ENCODE peak calls at places on chromosomes 7 and 10, in seven cellular contexts. E, L, A, K, G, R and P are unnamed samples.

GRCh38 chr10:23951841-23952240 is 257.1 kb upstream of the KIAA1217 start:
- DNase-seq in K (no peak), G (no peak), L (no peak), A (no peak), R (no peak), E (no peak), P (no peak)

GRCh38 chr7:131522325-131522920 is 34.0 kb downstream of the PODXL start:
- DNase-seq in K (no peak), R (no peak), A (no peak), G (no peak), E (no peak), L (no peak), P (no peak)

GRCh38 chr7:12635830-12636229 is 51.6 kb upstream of the ARL4A start:
- DNase-seq in K (no peak), G (no peak), A (no peak), E (no peak), L (peak), R (no peak), P (peak)

GRCh38 chr10:99983280-99983988 is 26.3 kb downstream of the DNMBP start:
- DNase-seq in R (no peak), K (no peak), E (no peak), A (no peak), G (no peak), L (no peak), P (peak)

GRCh38 chr7:24968165-24968564 is 11.8 kb downstream of the OSBPL3 start:
- DNase-seq in L (no peak), K (no peak), R (no peak), E (no peak), G (no peak), A (no peak), P (no peak)

GRCh38 chr7:139109983-139110411 is 477 bp upstream of the ZC3HAV1 start:
- DNase-seq in L (no peak), A (no peak), K (no peak), G (no peak), E (no peak), R (no peak), P (no peak)

GRCh38 chr10:85195596-85195995 is 867.2 kb downstream of the CCSER2 start:
- DNase-seq in R (no peak), G (no peak), K (no peak), L (no peak), E (no peak), A (no peak), P (no peak)

GRCh38 chr7:155869784-155870076 is 57.5 kb upstream of the SHH start:
- DNase-seq in G (no peak), A (no peak), K (no peak), E (no peak), L (no peak), R (peak), P (no peak)

GRCh38 chr7:116738378-116738777 is 66.4 kb downstream of the MET start:
- DNase-seq in E (no peak), A (no peak), R (no peak), G (no peak), K (no peak), L (no peak), P (no peak)

GRCh38 chr10:114246679-114247305 is 7.7 kb downstream of the VWA2 start:
- DNase-seq in R (no peak), G (no peak), K (no peak), E (no peak), A (no peak), L (no peak), P (no peak)

GRCh38 chr10:30398193-30398592 is 35.8 kb upstream of the MAP3K8 start:
- DNase-seq in E (no peak), G (no peak), L (no peak), A (no peak), K (no peak), R (no peak), P (no peak)

GRCh38 chr7:134014935-134015334 is 112.2 kb upstream of the LRGUK start:
- DNase-seq in R (no peak), A (no peak), L (no peak), K (no peak), G (no peak), E (no peak), P (no peak)

GRCh38 chr10:21162948-21163347 is 265.8 kb upstream of the NEBL start:
- DNase-seq in E (no peak), A (no peak), K (no peak), L (no peak), R (no peak), G (no peak), P (no peak)

GRCh38 chr10:109587366-109587765 is 335.9 kb downstream of the XPNPEP1 start:
- DNase-seq in E (no peak), R (no peak), K (no peak), G (no peak), A (no peak), L (no peak), P (no peak)

GRCh38 chr7:74019149-74019548 is 8.8 kb upstream of the ELN start:
- DNase-seq in R (no peak), G (no peak), A (no peak), L (no peak), K (no peak), E (no peak), P (no peak)

GRCh38 chr7:66221442-66221841 is 16.3 kb downstream of the TPST1 start:
- DNase-seq in A (no peak), G (no peak), E (no peak), L (no peak), K (no peak), R (no peak), P (no peak)

GRCh38 chr7:30799206-30799975 is 28.2 kb downstream of the MINDY4 start:
- DNase-seq in E (no peak), L (peak), R (no peak), A (peak), K (peak), G (no peak), P (no peak)

GRCh38 chr7:134351424-134351823 is 34.7 kb upstream of the SLC35B4 start:
- DNase-seq in G (peak), E (no peak), L (no peak), K (no peak), A (no peak), R (no peak), P (no peak)

GRCh38 chr10:132880148-132880981 is 62.0 kb downstream of the CFAP46 start:
- DNase-seq in E (no peak), A (no peak), L (no peak), G (no peak), R (peak), K (no peak), P (no peak)

GRCh38 chr7:33725111-33725510 is 180.2 kb upstream of the BMPER start:
- DNase-seq in E (no peak), L (no peak), R (peak), G (no peak), K (no peak), A (no peak), P (no peak)

GRCh38 chr10:54826994-54827560 is 26.0 kb upstream of the PCDH15 start:
- DNase-seq in E (no peak), L (no peak), K (no peak), A (no peak), R (no peak), G (no peak), P (no peak)

GRCh38 chr10:38094158-38094922 is at the start of gene ZNF37A:
- DNase-seq in G (peak), A (peak), K (peak), R (peak), E (peak), L (peak), P (peak)

GRCh38 chr7:102220929-102221850 is 65.5 kb upstream of the SH2B2 start:
- DNase-seq in L (peak), K (no peak), R (no peak), A (no peak), G (no peak), E (no peak), P (no peak)

GRCh38 chr10:116836087-116836486 is 13.2 kb upstream of the ENO4 start:
- DNase-seq in L (peak), R (peak), K (no peak), G (no peak), A (no peak), E (no peak), P (no peak)

GRCh38 chr10:113410618-113411017 is 142.2 kb upstream of the HABP2 start:
- DNase-seq in R (no peak), E (no peak), G (no peak), K (no peak), L (no peak), A (no peak), P (no peak)

GRCh38 chr7:82234457-82235049 is 209.0 kb downstream of the CACNA2D1 start:
- DNase-seq in L (peak), A (peak), K (no peak), R (no peak), G (peak), E (no peak), P (no peak)

GRCh38 chr10:99941942-99942835 is 67.6 kb downstream of the DNMBP start:
- DNase-seq in R (no peak), G (no peak), L (no peak), E (no peak), A (no peak), K (no peak), P (no peak)

GRCh38 chr10:29555091-29555745 is 79.6 kb downstream of the SVIL start:
- DNase-seq in K (no peak), A (no peak), R (no peak), L (no peak), G (no peak), E (no peak), P (no peak)

GRCh38 chr10:5501976-5502902 is 2.9 kb upstream of the CALML5 start:
- DNase-seq in K (no peak), R (no peak), L (no peak), E (no peak), G (no peak), A (no peak), P (no peak)

GRCh38 chr10:43265799-43266721 is 805 bp downstream of the RASGEF1A start:
- DNase-seq in L (no peak), G (no peak), A (no peak), R (peak), E (peak), K (no peak), P (no peak)

GRCh38 chr10:32169556-32169955 is 113.3 kb upstream of the KIF5B start:
- DNase-seq in R (no peak), K (no peak), L (no peak), E (no peak), A (no peak), G (no peak), P (no peak)

GRCh38 chr10:73763343-73763742 is 18.5 kb upstream of the CHCHD1 start:
- DNase-seq in R (no peak), L (no peak), G (no peak), E (no peak), A (no peak), K (no peak), P (no peak)

GRCh38 chr10:62815373-62816111 is 624 bp downstream of the EGR2 start:
- DNase-seq in A (no peak), G (no peak), E (no peak), K (no peak), L (no peak), R (peak), P (no peak)

GRCh38 chr7:98418636-98419315 is 17.9 kb upstream of the BAIAP2L1 start:
- DNase-seq in L (peak), A (peak), E (no peak), K (peak), G (no peak), R (peak), P (no peak)

GRCh38 chr7:33981221-33981620 is 75.9 kb downstream of the BMPER start:
- DNase-seq in R (no peak), K (no peak), L (peak), E (no peak), A (no peak), G (no peak), P (no peak)

GRCh38 chr7:129227646-129228578 is 3.1 kb downstream of the AHCYL2 start:
- DNase-seq in E (no peak), R (no peak), G (no peak), L (no peak), K (no peak), A (no peak), P (no peak)